ENCODE peak calls at places on chromosomes 16 and 17, in six cellular contexts. U, T, S, X, H and Z are unnamed samples.

GRCh38 chr17:17351356-17351891 is 48.3 kb downstream of the NT5M start:
- DNase-seq in U (no peak), T (no peak), S (no peak), X (no peak), H (no peak), Z (no peak)

GRCh38 chr16:85037050-85037410 is 9.4 kb downstream of the KIAA0513 start:
- DNase-seq in U (no peak), T (peak), S (no peak), X (no peak), H (peak), Z (no peak)

GRCh38 chr16:82178352-82178751 is 8.3 kb upstream of the MPHOSPH6 start:
- DNase-seq in U (no peak), T (no peak), S (no peak), X (no peak), H (no peak), Z (no peak)

GRCh38 chr17:3935140-3935542 is 18.9 kb upstream of the P2RX1 start:
- DNase-seq in U (no peak), T (peak), S (no peak), X (no peak), H (peak), Z (no peak)

GRCh38 chr16:86573646-86574508 is 4.5 kb upstream of the FOXL1 start:
- DNase-seq in U (no peak), T (no peak), S (no peak), X (no peak), H (no peak), Z (no peak)

GRCh38 chr17:78185981-78186688 is 717 bp downstream of the TK1 start:
- DNase-seq in U (no peak), T (no peak), S (no peak), X (no peak), H (peak), Z (no peak)

GRCh38 chr16:1613240-1613639 is 1.1 kb downstream of the CRAMP1 start:
- DNase-seq in U (no peak), T (no peak), S (no peak), X (no peak), H (no peak), Z (no peak)

GRCh38 chr16:2275476-2276450 is 7.8 kb upstream of the RNPS1 start:
- DNase-seq in U (no peak), T (no peak), S (no peak), X (no peak), H (no peak), Z (no peak)

GRCh38 chr17:8386841-8387240 is 3.8 kb upstream of the RPL26 start:
- DNase-seq in U (no peak), T (no peak), S (no peak), X (no peak), H (no peak), Z (no peak)

GRCh38 chr17:47188266-47188665 is 829 bp downstream of the CDC27 start:
- DNase-seq in U (no peak), T (peak), S (no peak), X (no peak), H (peak), Z (no peak)

GRCh38 chr17:1252203-1252608 is 18.0 kb upstream of the BHLHA9 start:
- DNase-seq in U (no peak), T (no peak), S (no peak), X (no peak), H (peak), Z (peak)

GRCh38 chr17:50676065-50676975 is 31.4 kb downstream of the ANKRD40 start:
- DNase-seq in U (no peak), T (no peak), S (no peak), X (no peak), H (no peak), Z (no peak)

GRCh38 chr17:5804226-5804625 is 219.9 kb upstream of the NLRP1 start:
- DNase-seq in U (no peak), T (no peak), S (no peak), X (no peak), H (no peak), Z (no peak)

GRCh38 chr17:33200587-33200986 is 92.5 kb downstream of the ASIC2 start:
- DNase-seq in U (no peak), T (peak), S (no peak), X (no peak), H (no peak), Z (no peak)

GRCh38 chr17:8900626-8901585 is 33.4 kb upstream of the PIK3R6 start:
- DNase-seq in U (no peak), T (no peak), S (no peak), X (no peak), H (no peak), Z (no peak)

GRCh38 chr17:64460955-64461354 is 12.0 kb downstream of the MILR1 start:
- DNase-seq in U (no peak), T (no peak), S (no peak), X (no peak), H (no peak), Z (no peak)

GRCh38 chr16:8878523-8878911 is 3.6 kb upstream of the LITAFD start:
- DNase-seq in U (peak), T (peak), S (no peak), X (no peak), H (peak), Z (no peak)

GRCh38 chr17:18980682-18981384 is 23.7 kb downstream of the FAM83G start:
- DNase-seq in U (no peak), T (peak), S (no peak), X (no peak), H (no peak), Z (no peak)

GRCh38 chr17:34364741-34365140 is 1.7 kb upstream of the CCL1 start:
- DNase-seq in U (no peak), T (no peak), S (no peak), X (no peak), H (no peak), Z (no peak)

GRCh38 chr16:55498101-55498500 is 10.8 kb upstream of the LPCAT2 start:
- DNase-seq in U (no peak), T (no peak), S (no peak), X (no peak), H (no peak), Z (no peak)

GRCh38 chr16:64089697-64090096 is 1032.2 kb downstream of the CDH11 start:
- DNase-seq in U (no peak), T (no peak), S (no peak), X (no peak), H (peak), Z (no peak)

GRCh38 chr17:69908599-69909368 is 166.2 kb upstream of the KCNJ16 start:
- DNase-seq in U (no peak), T (no peak), S (no peak), X (no peak), H (no peak), Z (no peak)

GRCh38 chr16:72763927-72764628 is 283.9 kb downstream of the ZFHX3 start:
- DNase-seq in U (no peak), T (no peak), S (no peak), X (no peak), H (no peak), Z (no peak)

GRCh38 chr17:39663688-39664580 is 1.2 kb upstream of the TCAP start:
- DNase-seq in U (no peak), T (no peak), S (no peak), X (no peak), H (no peak), Z (no peak)

GRCh38 chr16:89185062-89185751 is 13.7 kb downstream of the CDH15 start:
- DNase-seq in U (no peak), T (no peak), S (no peak), X (no peak), H (no peak), Z (no peak)

GRCh38 chr17:19376799-19377198 is 1.5 kb upstream of the MAPK7 start:
- DNase-seq in U (no peak), T (no peak), S (no peak), X (no peak), H (no peak), Z (no peak)

GRCh38 chr17:59607061-59607460 is 12.6 kb upstream of the CLTC start:
- DNase-seq in U (no peak), T (no peak), S (no peak), X (no peak), H (no peak), Z (no peak)

GRCh38 chr17:29158515-29159275 is 21.5 kb downstream of the MYO18A start:
- DNase-seq in U (no peak), T (peak), S (no peak), X (no peak), H (peak), Z (peak)

GRCh38 chr17:35898283-35899070 is 18.3 kb upstream of the CCL5 start:
- DNase-seq in U (no peak), T (peak), S (peak), X (no peak), H (no peak), Z (no peak)